ENCODE peak calls at places on chromosomes 12 and 14, in seven cellular contexts. X, O, H, A, Y, D and Z are unnamed samples.

GRCh38 chr14:29518335-29518734 is 409.3 kb downstream of the PRKD1 start:
- DNase-seq in X (peak), O (peak), H (no peak), A (no peak), Y (no peak), D (no peak), Z (no peak)

GRCh38 chr12:24360057-24360456 is 410.6 kb upstream of the SOX5 start:
- DNase-seq in X (no peak), O (no peak), H (no peak), A (no peak), Y (no peak), D (no peak), Z (no peak)

GRCh38 chr12:65962921-65963883 is 138.9 kb downstream of the HMGA2 start:
- DNase-seq in X (no peak), O (peak), H (no peak), A (no peak), Y (no peak), D (no peak), Z (no peak)

GRCh38 chr12:47281667-47282171 is 202.0 kb upstream of the AMIGO2 start:
- DNase-seq in X (no peak), O (no peak), H (no peak), A (peak), Y (no peak), D (no peak), Z (no peak)

GRCh38 chr14:21070610-21071224 is 613 bp downstream of the ARHGEF40 start:
- DNase-seq in X (no peak), O (peak), H (no peak), A (no peak), Y (peak), D (no peak), Z (peak)

GRCh38 chr12:75976913-75977312 is 54.7 kb downstream of the PHLDA1 start:
- DNase-seq in X (no peak), O (no peak), H (no peak), A (no peak), Y (no peak), D (no peak), Z (no peak)

GRCh38 chr12:66092559-66093269 is 37.8 kb downstream of the LLPH start:
- DNase-seq in X (no peak), O (no peak), H (no peak), A (peak), Y (no peak), D (no peak), Z (no peak)

GRCh38 chr12:53324113-53324778 is 2.8 kb upstream of the AAAS start:
- DNase-seq in X (no peak), O (peak), H (peak), A (peak), Y (no peak), D (no peak), Z (peak)

GRCh38 chr12:109888179-109889020 is 8.1 kb upstream of the GLTP start:
- DNase-seq in X (no peak), O (no peak), H (no peak), A (peak), Y (no peak), D (no peak), Z (no peak)

GRCh38 chr12:127810026-127810425 is 456.9 kb upstream of the TMEM132C start:
- DNase-seq in X (no peak), O (no peak), H (no peak), A (no peak), Y (no peak), D (no peak), Z (no peak)

GRCh38 chr12:48050174-48050573 is 45.9 kb upstream of the COL2A1 start:
- DNase-seq in X (no peak), O (no peak), H (no peak), A (no peak), Y (no peak), D (no peak), Z (no peak)

GRCh38 chr14:20001863-20002262 is at the start of gene OR4Q2:
- DNase-seq in X (no peak), O (no peak), H (no peak), A (no peak), Y (no peak), D (no peak), Z (no peak)

GRCh38 chr14:60931206-60931605 is 49.7 kb downstream of the TRMT5 start:
- DNase-seq in X (peak), O (no peak), H (no peak), A (no peak), Y (no peak), D (no peak), Z (no peak)

GRCh38 chr14:67335781-67336180 is 23.8 kb downstream of the ATP6V1D start:
- DNase-seq in X (no peak), O (peak), H (no peak), A (no peak), Y (no peak), D (no peak), Z (no peak)

GRCh38 chr12:75378354-75378753 is 12.5 kb upstream of the GLIPR1L2 start:
- DNase-seq in X (no peak), O (no peak), H (no peak), A (no peak), Y (no peak), D (no peak), Z (no peak)

GRCh38 chr12:132404956-132405741 is 75.8 kb upstream of the GALNT9 start:
- DNase-seq in X (no peak), O (no peak), H (no peak), A (no peak), Y (no peak), D (peak), Z (no peak)

GRCh38 chr12:127411981-127412380 is 855.0 kb upstream of the TMEM132C start:
- DNase-seq in X (no peak), O (no peak), H (no peak), A (no peak), Y (no peak), D (no peak), Z (no peak)

GRCh38 chr12:84376320-84376719 is 536.3 kb downstream of the SLC6A15 start:
- DNase-seq in X (no peak), O (no peak), H (no peak), A (no peak), Y (no peak), D (no peak), Z (no peak)

GRCh38 chr14:52013984-52014600 is 24.7 kb downstream of the RTRAF start:
- DNase-seq in X (no peak), O (peak), H (no peak), A (no peak), Y (no peak), D (peak), Z (no peak)

GRCh38 chr12:56188116-56188785 is 1.0 kb downstream of the SMARCC2 start:
- DNase-seq in X (no peak), O (no peak), H (no peak), A (no peak), Y (no peak), D (no peak), Z (no peak)

GRCh38 chr12:111578276-111578970 is 20.7 kb downstream of the ATXN2 start:
- DNase-seq in X (no peak), O (no peak), H (no peak), A (peak), Y (no peak), D (peak), Z (no peak)

GRCh38 chr12:80195143-80195726 is 95.9 kb downstream of the OTOGL start:
- DNase-seq in X (peak), O (peak), H (no peak), A (peak), Y (no peak), D (no peak), Z (no peak)

GRCh38 chr14:60618200-60618599 is 31.1 kb downstream of the SIX1 start:
- DNase-seq in X (no peak), O (no peak), H (no peak), A (no peak), Y (no peak), D (no peak), Z (no peak)

GRCh38 chr12:53217930-53218307 is 10.9 kb upstream of the ITGB7 start:
- DNase-seq in X (no peak), O (no peak), H (no peak), A (peak), Y (no peak), D (peak), Z (no peak)

GRCh38 chr12:120496353-120497340 is 734 bp downstream of the DYNLL1 start:
- DNase-seq in X (peak), O (peak), H (peak), A (peak), Y (peak), D (peak), Z (peak)

GRCh38 chr12:95815635-95816212 is 25.2 kb upstream of the NTN4 start:
- DNase-seq in X (peak), O (peak), H (no peak), A (peak), Y (no peak), D (no peak), Z (no peak)

GRCh38 chr12:25384038-25384953 is 133.6 kb upstream of the KRAS start:
- DNase-seq in X (no peak), O (no peak), H (no peak), A (no peak), Y (no peak), D (no peak), Z (no peak)

GRCh38 chr12:49264873-49265792 is at the start of gene TUBA1C:
- DNase-seq in X (peak), O (peak), H (peak), A (peak), Y (peak), D (peak), Z (peak)

GRCh38 chr14:22383515-22384166 is 205.4 kb downstream of the DAD1 start:
- DNase-seq in X (no peak), O (no peak), H (no peak), A (no peak), Y (no peak), D (peak), Z (no peak)

GRCh38 chr12:85440273-85440672 is 160.3 kb downstream of the ALX1 start:
- DNase-seq in X (no peak), O (no peak), H (no peak), A (no peak), Y (no peak), D (no peak), Z (no peak)